ENCODE peak calls at places on chromosomes 12 and 14, in four cellular contexts. S is K562, X is HepG2, K is GM12878. W is an unnamed sample.

GRCh38 chr14:65704850-65705249 is 292.3 kb downstream of the FUT8 start:
- DNase-seq in S (no peak), X (no peak), K (no peak), W (no peak)

GRCh38 chr12:98725481-98726247 is 80.6 kb downstream of the APAF1 start:
- DNase-seq in S (no peak), X (peak), K (no peak), W (peak)

GRCh38 chr12:42145197-42145549 is 499 bp upstream of the GXYLT1 start:
- DNase-seq in S (no peak), X (no peak), K (no peak), W (peak)

GRCh38 chr12:25924535-25925001 is 33.9 kb upstream of the RASSF8 start:
- DNase-seq in S (no peak), X (no peak), K (no peak), W (no peak)

GRCh38 chr12:116635487-116635886 is 76.3 kb downstream of the MAP1LC3B2 start:
- DNase-seq in S (no peak), X (no peak), K (no peak), W (no peak)

GRCh38 chr14:30655124-30655523 is 33.0 kb downstream of the SCFD1 start:
- DNase-seq in S (no peak), X (no peak), K (no peak), W (no peak)

GRCh38 chr12:65881965-65882413 is 57.7 kb downstream of the HMGA2 start:
- DNase-seq in S (no peak), X (no peak), K (no peak), W (peak)

GRCh38 chr12:96211989-96212388 is 17.8 kb downstream of the ELK3 start:
- DNase-seq in S (no peak), X (no peak), K (no peak), W (no peak)

GRCh38 chr12:54160050-54160449 is 28.7 kb downstream of the SMUG1 start:
- DNase-seq in S (no peak), X (no peak), K (no peak), W (no peak)

GRCh38 chr12:105275997-105276760 is 40.2 kb upstream of the APPL2 start:
- DNase-seq in S (no peak), X (no peak), K (no peak), W (peak)

GRCh38 chr12:53481108-53481442 is 18.2 kb downstream of the MAP3K12 start:
- DNase-seq in S (no peak), X (no peak), K (no peak), W (no peak)

GRCh38 chr12:62472472-62472871 is 5.8 kb downstream of the MON2 start:
- DNase-seq in S (peak), X (no peak), K (no peak), W (peak)

GRCh38 chr12:121893901-121894540 is 5.4 kb downstream of the PSMD9 start:
- DNase-seq in S (no peak), X (peak), K (no peak), W (peak)

GRCh38 chr14:30196861-30197260 is 269.2 kb upstream of the PRKD1 start:
- DNase-seq in S (no peak), X (no peak), K (no peak), W (no peak)

GRCh38 chr12:108798551-108799221 is 58.7 kb downstream of the SSH1 start:
- DNase-seq in S (no peak), X (no peak), K (no peak), W (no peak)
- TF ChIP-seq JUNB in S (no peak), X (no peak), K (no peak), W (no peak)

GRCh38 chr14:94142836-94143235 is 13.4 kb upstream of the IFI27L2 start:
- DNase-seq in S (no peak), X (no peak), K (no peak), W (no peak)

GRCh38 chr14:94144765-94145164 is 15.4 kb upstream of the IFI27L2 start:
- DNase-seq in S (no peak), X (no peak), K (no peak), W (peak)

GRCh38 chr14:94143239-94143638 is 13.8 kb upstream of the IFI27L2 start:
- DNase-seq in S (no peak), X (peak), K (no peak), W (peak)

GRCh38 chr14:94143711-94144110 is 14.3 kb upstream of the IFI27L2 start:
- DNase-seq in S (no peak), X (no peak), K (no peak), W (no peak)

GRCh38 chr14:94142247-94142646 is 12.8 kb upstream of the IFI27L2 start:
- DNase-seq in S (no peak), X (no peak), K (no peak), W (no peak)
- H2AFZ ChIP-seq in S (no peak), X (no peak), K (no peak), W (no peak)

GRCh38 chr12:2248901-2249381 is 196.2 kb downstream of the CACNA1C start:
- DNase-seq in S (no peak), X (no peak), K (peak), W (no peak)
- TF ChIP-seq JUNB in S (no peak), X (no peak), K (no peak), W (no peak)

GRCh38 chr14:102121567-102121966 is 18.1 kb upstream of the WDR20 start:
- DNase-seq in S (no peak), X (no peak), K (no peak), W (no peak)

GRCh38 chr14:102120888-102121287 is 18.8 kb upstream of the WDR20 start:
- DNase-seq in S (no peak), X (no peak), K (no peak), W (no peak)

GRCh38 chr14:102126807-102127455 is 12.8 kb upstream of the WDR20 start:
- DNase-seq in S (no peak), X (no peak), K (no peak), W (no peak)

GRCh38 chr14:102124419-102124818 is 15.3 kb upstream of the WDR20 start:
- DNase-seq in S (no peak), X (no peak), K (no peak), W (no peak)

DNA sequence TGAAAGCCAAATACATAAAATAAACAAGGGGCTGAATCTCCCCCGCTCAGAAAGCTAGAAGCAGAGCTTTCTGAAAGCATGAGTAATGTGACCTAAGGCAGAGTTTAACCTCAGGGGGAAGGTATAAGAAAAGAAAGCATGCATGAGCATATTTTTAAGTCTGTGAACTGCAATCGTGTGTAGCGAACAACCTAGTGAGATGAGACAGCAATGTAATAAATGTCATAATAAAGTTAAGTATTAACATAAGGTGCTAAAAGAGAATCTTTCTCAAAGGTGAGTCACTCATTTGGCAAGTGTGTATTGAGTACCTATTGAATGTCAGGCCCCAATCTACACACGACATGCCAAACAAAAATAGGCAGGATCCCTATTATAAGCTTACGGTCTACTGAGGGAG is 14.2 kb upstream of the WDR20 start:
- DNase-seq in S (no peak), X (no peak), K (no peak), W (peak)
- H2AFZ ChIP-seq in S (peak), X (no peak), K (no peak), W (no peak)

GRCh38 chr12:78864483-78865296 is at the start of gene SYT1:
- DNase-seq in S (no peak), X (no peak), K (no peak), W (peak)
- TF ChIP-seq JUNB in S (no peak), X (no peak), K (no peak), W (no peak)

GRCh38 chr12:94147377-94147990 is 893 bp upstream of the PLXNC1 start:
- DNase-seq in S (no peak), X (no peak), K (no peak), W (no peak)
- H2AFZ ChIP-seq in S (no peak), X (no peak), K (peak), W (peak)

GRCh38 chr14:37600880-37601741 is 5.7 kb downstream of the TTC6 start:
- DNase-seq in S (no peak), X (no peak), K (no peak), W (no peak)
- TF ChIP-seq JUNB in S (no peak), X (no peak), K (no peak), W (no peak)

GRCh38 chr12:101165319-101165718 is 44.7 kb downstream of the SLC5A8 start:
- DNase-seq in S (no peak), X (no peak), K (no peak), W (no peak)
- H2AFZ ChIP-seq in S (no peak), X (no peak), K (no peak), W (no peak)

GRCh38 chr14:21384494-21384851 is 654 bp upstream of the SUPT16H start:
- DNase-seq in S (no peak), X (no peak), K (no peak), W (no peak)
- TF ChIP-seq JUNB in S (no peak), X (no peak), K (no peak), W (no peak)

DNA sequence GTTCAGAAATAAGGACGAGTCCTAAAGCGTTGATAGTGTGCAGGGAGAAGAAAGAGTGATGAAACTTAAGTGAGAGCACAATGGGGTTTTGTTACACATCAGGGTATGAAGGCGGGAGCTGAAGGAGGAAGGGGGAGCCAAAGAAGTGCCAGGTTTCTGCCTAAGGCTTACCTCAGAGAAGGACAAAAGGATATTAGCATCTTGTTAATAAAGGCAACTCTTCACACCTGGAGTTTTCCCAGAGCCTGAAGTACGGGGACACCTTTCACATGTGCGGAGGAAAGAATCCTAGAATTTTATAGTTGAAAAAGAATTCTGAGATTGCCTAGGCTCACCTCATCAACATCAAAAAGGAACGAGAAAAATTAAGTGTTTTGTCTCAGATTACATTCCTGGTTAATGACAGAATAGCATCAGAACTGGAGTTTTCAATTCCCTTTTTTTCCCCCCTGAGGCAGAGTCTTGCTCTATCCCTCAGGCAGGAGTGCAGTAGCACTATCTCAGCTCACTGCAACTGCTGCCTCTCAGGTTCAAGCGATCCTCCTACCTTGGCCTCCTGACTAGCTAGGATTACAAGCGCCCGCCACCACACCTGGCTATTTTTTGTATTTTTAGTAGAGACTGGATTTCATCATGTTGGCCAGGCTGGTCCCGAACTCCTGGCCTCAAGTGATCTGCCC is 2.2 kb upstream of the SAV1 start:
- DNase-seq in S (no peak), X (no peak), K (no peak), W (peak)
- H2AFZ ChIP-seq in S (peak), X (no peak), K (no peak), W (no peak)